ENCODE peak calls at places on chromosomes 5 and 9, in four cellular contexts. H, D, P and E are unnamed samples.
A peak's percentile ranks its signal among the peaks of the same experiment; 100 is the strongest.

GRCh38 chr9:6467006-6467625 is 54.1 kb downstream of the UHRF2 start:
- DNase-seq in H (no peak), D (no peak), P (no peak), E (no peak)

GRCh38 chr5:160539431-160539830 is 117.8 kb downstream of the PTTG1 start:
- DNase-seq in H (no peak), D (no peak), P (no peak), E (no peak)

GRCh38 chr5:170638454-170639220 is 134.8 kb downstream of the KCNIP1 start:
- DNase-seq in H (peak; percentile 15), D (peak; percentile 56), P (peak; percentile 35), E (peak; percentile 89)

GRCh38 chr5:66459728-66460127 is 136.5 kb upstream of the MAST4 start:
- DNase-seq in H (no peak), D (no peak), P (no peak), E (no peak)

GRCh38 chr9:27549196-27549737 is 19.7 kb upstream of the MOB3B start:
- DNase-seq in H (no peak), D (no peak), P (no peak), E (no peak)

GRCh38 chr5:146643805-146644204 is 127.8 kb upstream of the GPR151 start:
- DNase-seq in H (no peak), D (no peak), P (no peak), E (no peak)

GRCh38 chr5:54758038-54758437 is 227.4 kb downstream of the ESM1 start:
- DNase-seq in H (no peak), D (no peak), P (no peak), E (no peak)

GRCh38 chr5:72561407-72561972 is 54.3 kb upstream of the ZNF366 start:
- DNase-seq in H (no peak), D (no peak), P (no peak), E (no peak)

GRCh38 chr9:15278290-15278689 is 28.7 kb downstream of the TTC39B start:
- DNase-seq in H (no peak), D (no peak), P (no peak), E (no peak)

GRCh38 chr9:76161546-76161945 is 232.7 kb downstream of the RFK start:
- DNase-seq in H (no peak), D (no peak), P (no peak), E (no peak)

GRCh38 chr9:131923132-131923671 is 156.5 kb downstream of the MED27 start:
- DNase-seq in H (no peak), D (no peak), P (no peak), E (no peak)

GRCh38 chr5:90251447-90251846 is 158.1 kb downstream of the CETN3 start:
- DNase-seq in H (no peak), D (no peak), P (no peak), E (no peak)

GRCh38 chr5:143267186-143267585 is 136.3 kb downstream of the NR3C1 start:
- DNase-seq in H (no peak), D (no peak), P (no peak), E (no peak)

GRCh38 chr9:35385042-35385441 is 104.9 kb upstream of the RUSC2 start:
- DNase-seq in H (no peak), D (no peak), P (no peak), E (no peak)

GRCh38 chr5:142640316-142641005 is 45.4 kb downstream of the FGF1 start:
- DNase-seq in H (no peak), D (no peak), P (no peak), E (no peak)

GRCh38 chr9:94145640-94146039 is 61.4 kb downstream of the PTPDC1 start:
- DNase-seq in H (no peak), D (no peak), P (no peak), E (no peak)
- H3K4me2 ChIP-seq in H (no peak overlapping the region), D (peak overlapping the region; percentile 11), P (no peak overlapping the region), E (peak overlapping the region; percentile 11)

DNA sequence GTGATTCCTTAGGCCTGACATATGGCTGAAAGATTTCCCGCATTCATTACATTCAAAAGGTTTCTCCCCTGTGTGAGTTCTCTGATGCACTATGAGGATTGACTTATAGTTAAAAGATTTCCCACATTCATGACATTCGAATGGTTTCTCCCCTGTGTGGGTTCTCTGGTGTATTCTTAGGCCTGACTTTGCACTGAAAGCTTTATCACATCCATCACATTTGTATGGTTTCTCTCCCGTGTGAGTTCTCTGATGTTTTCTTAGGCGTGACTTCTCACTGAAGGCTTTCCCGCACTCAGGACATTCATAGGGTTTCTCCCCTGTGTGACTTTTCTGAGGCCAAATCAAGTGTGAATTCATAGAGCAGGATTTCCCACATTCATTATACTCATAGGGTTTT is 35.8 kb downstream of the ZNF782 start:
- DNase-seq in H (no peak), D (no peak), P (no peak), E (no peak)
- H3K9me3 ChIP-seq in H (peaks cover 93% of the 10 kb centered on the region), D (peaks cover 2% of the 10 kb centered on the region), P (peaks cover 60% of the 10 kb centered on the region), E (peaks cover 62% of the 10 kb centered on the region)

GRCh38 chr9:73202992-73203391 is 51.3 kb downstream of the ANXA1 start:
- DNase-seq in H (no peak), D (no peak), P (no peak), E (no peak)
- H2AFZ ChIP-seq in H (no peak overlapping the region), D (no peak overlapping the region), P (no peak overlapping the region), E (no peak overlapping the region)

DNA sequence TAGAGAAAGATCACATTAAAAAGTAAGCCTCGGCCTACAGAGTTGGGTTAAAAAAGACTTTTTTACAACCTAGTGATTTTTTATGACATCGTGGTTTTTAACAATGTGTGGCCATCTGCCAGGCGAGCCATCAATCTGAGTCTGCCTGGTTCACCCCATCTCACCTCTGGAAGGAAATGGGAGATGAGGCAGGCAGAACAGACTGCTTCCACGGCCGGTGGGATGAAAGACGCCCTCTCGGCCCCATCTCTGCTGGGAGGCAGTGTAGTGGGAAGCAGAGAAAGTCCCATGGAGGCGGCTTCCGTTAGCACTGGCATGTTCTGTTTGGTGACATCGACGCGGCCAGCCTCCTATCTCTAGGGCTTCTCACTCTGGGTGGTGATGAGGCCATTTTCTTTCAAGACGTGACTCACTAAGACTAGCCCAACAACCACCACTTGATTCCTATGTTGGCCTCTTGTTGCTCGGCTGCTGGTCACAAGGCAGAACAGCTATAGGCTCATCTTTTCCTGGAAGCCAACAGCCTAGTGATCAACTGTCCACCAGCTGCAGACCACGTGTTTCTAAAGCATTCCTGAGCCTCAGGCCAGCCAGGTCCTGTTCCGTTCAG is 132.4 kb upstream of the OTULINL start:
- DNase-seq in H (no peak), D (no peak), P (no peak), E (no peak)
- H3K4me2 ChIP-seq in H (no peak overlapping the region), D (no peak overlapping the region), P (no peak overlapping the region), E (no peak overlapping the region)

GRCh38 chr5:29498412-29498811 is 1695.1 kb upstream of the CDH6 start:
- DNase-seq in H (no peak), D (no peak), P (no peak), E (no peak)
- H3K9me3 ChIP-seq in H (peaks cover 59% of the 10 kb centered on the region), D (no peaks in the 10 kb centered on the region), P (peaks cover 14% of the 10 kb centered on the region), E (peaks cover 34% of the 10 kb centered on the region)

GRCh38 chr5:98510111-98510510 is 263.4 kb upstream of the RGMB start:
- DNase-seq in H (peak; percentile 0), D (no peak), P (no peak), E (no peak)

GRCh38 chr5:98510601-98511000 is 262.9 kb upstream of the RGMB start:
- DNase-seq in H (no peak), D (no peak), P (no peak), E (no peak)

GRCh38 chr5:98514106-98514665 is 259.3 kb upstream of the RGMB start:
- DNase-seq in H (no peak), D (no peak), P (no peak), E (no peak)

GRCh38 chr5:98516701-98517100 is 256.8 kb upstream of the RGMB start:
- DNase-seq in H (no peak), D (no peak), P (no peak), E (no peak)

DNA sequence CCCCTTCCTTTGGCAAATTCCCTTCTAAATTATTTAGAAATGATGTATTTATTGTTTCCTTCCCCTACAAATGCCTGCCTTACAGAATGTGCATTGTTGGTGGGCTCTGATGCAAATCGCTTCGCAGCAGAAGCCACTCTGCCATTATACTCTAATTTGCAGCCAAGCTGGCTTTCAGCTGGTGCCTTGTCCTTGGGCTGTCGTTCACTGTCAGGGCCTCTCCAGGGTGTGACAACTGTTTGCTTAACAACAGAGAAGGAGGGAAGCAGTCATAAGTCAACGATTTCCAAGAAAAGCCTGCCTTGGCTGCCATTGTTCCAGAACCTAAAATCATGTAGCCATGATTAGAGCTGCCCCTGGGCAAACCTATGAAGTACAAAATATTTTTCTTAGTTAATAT is 260.1 kb upstream of the RGMB start:
- DNase-seq in H (no peak), D (no peak), P (no peak), E (no peak)
- H2AFZ ChIP-seq in H (no peak overlapping the region), D (no peak overlapping the region), P (no peak overlapping the region), E (no peak overlapping the region)

DNA sequence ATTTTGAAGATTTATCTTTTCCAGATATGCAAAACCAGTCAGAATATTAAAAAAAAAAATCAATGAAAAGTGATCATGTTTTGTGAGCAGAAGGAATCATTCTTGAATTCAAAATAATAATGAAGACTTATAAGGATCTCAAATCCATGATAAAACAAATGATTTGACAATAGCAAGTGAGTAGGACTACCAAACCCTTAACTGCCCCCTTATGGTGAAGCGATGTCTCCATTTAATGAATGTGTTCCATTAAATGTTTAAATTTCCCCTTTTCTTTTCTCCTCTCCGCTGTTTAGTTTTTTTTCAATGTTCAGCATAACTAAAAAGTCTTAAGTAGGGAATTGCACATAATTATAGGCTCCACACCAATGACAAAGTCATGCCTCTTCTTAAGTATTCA is 12.2 kb upstream of the MARCHF3 start:
- DNase-seq in H (no peak), D (no peak), P (no peak), E (no peak)
- H3K4me2 ChIP-seq in H (no peak overlapping the region), D (no peak overlapping the region), P (no peak overlapping the region), E (no peak overlapping the region)